ENCODE peak calls at places on chromosomes 11 and 22, in six cellular contexts. A is upper lobe of left lung, Z is A549, D is HepG2, M is K562, T is GM12878. L is an unnamed sample. For H3K4me1, the result is how much of the 10 kb centered on the place peaks cover.

GRCh38 chr11:35295751-35296150 is 123.6 kb downstream of the SLC1A2 start:
- ATAC-seq in A (no peak), T (no peak), M (no peak), D (no peak), Z (no peak), L (no peak)

GRCh38 chr11:57155838-57156583 is 25.7 kb upstream of the LRRC55 start:
- ATAC-seq in Z (no peak), M (peak), D (no peak), T (no peak), A (no peak), L (no peak)

GRCh38 chr11:32109596-32109995 is 18.7 kb downstream of the RCN1 start:
- ATAC-seq in Z (no peak), D (no peak), T (no peak), M (no peak), A (no peak), L (no peak)

GRCh38 chr22:21657020-21657360 is 8.8 kb upstream of the PPIL2 start:
- ATAC-seq in A (no peak), M (peak), Z (no peak), T (no peak), D (no peak), L (no peak)

GRCh38 chr22:40721266-40721665 is 42.0 kb downstream of the MCHR1 start:
- ATAC-seq in T (no peak), A (no peak), Z (peak), M (no peak), D (peak), L (no peak)

GRCh38 chr22:31343235-31344191 is 2.6 kb downstream of the PATZ1 start:
- ATAC-seq in A (peak), M (peak), T (peak), Z (no peak), D (no peak), L (no peak)

GRCh38 chr11:122139595-122139866 is 23.5 kb upstream of the BLID start:
- ATAC-seq in M (no peak), Z (no peak), D (no peak), T (no peak), A (no peak), L (no peak)

GRCh38 chr11:94647926-94648325 is 80.8 kb downstream of the PIWIL4 start:
- ATAC-seq in T (no peak), Z (no peak), M (no peak), D (no peak), A (no peak), L (no peak)

GRCh38 chr11:3341298-3341697 is 37.6 kb downstream of the ZNF195 start:
- ATAC-seq in M (peak), D (peak), T (peak), Z (no peak), A (no peak), L (no peak)

GRCh38 chr11:12771875-12772274 is 97.7 kb downstream of the TEAD1 start:
- ATAC-seq in M (no peak), Z (no peak), A (no peak), T (no peak), D (no peak), L (no peak)

GRCh38 chr11:2699531-2700414 is at the start of gene KCNQ1OT1:
- ATAC-seq in M (peak), A (peak), D (peak), T (peak), Z (peak), L (peak)

GRCh38 chr11:88689548-88690240 is 352.2 kb upstream of the CTSC start:
- ATAC-seq in M (no peak), Z (no peak), T (no peak), D (no peak), A (no peak), L (no peak)

GRCh38 chr11:997907-998306 is 38.6 kb downstream of the MUC6 start:
- ATAC-seq in M (no peak), D (no peak), Z (no peak), T (no peak), A (no peak), L (no peak)

GRCh38 chr22:48702573-48703264 is 1125.0 kb downstream of the BRD1 start:
- ATAC-seq in A (peak), D (peak), T (no peak), M (no peak), Z (no peak), L (peak)

GRCh38 chr11:6413791-6414231 is 5.1 kb downstream of the APBB1 start:
- ATAC-seq in T (no peak), M (peak), A (no peak), D (no peak), Z (no peak), L (no peak)

GRCh38 chr11:92225206-92225562 is 566 bp downstream of the FAT3 start:
- ATAC-seq in Z (no peak), A (no peak), M (no peak), D (peak), T (no peak), L (peak)

GRCh38 chr22:48803171-48803992 is 1024.3 kb downstream of the BRD1 start:
- ATAC-seq in M (no peak), Z (no peak), A (no peak), D (no peak), T (no peak), L (no peak)

GRCh38 chr22:31929126-31929928 is 15.0 kb upstream of the YWHAH start:
- ATAC-seq in D (no peak), T (no peak), M (no peak), Z (no peak), A (no peak), L (no peak)

GRCh38 chr11:68469122-68469521 is 8.6 kb downstream of the PPP6R3 start:
- ATAC-seq in M (peak), Z (no peak), D (peak), T (no peak), A (no peak), L (peak)

GRCh38 chr11:99371257-99371656 is 350.5 kb downstream of the CNTN5 start:
- ATAC-seq in M (no peak), A (no peak), D (no peak), Z (no peak), T (no peak), L (no peak)

GRCh38 chr11:96162816-96163499 is 180.0 kb downstream of the MAML2 start:
- ATAC-seq in D (no peak), A (peak), T (no peak), Z (no peak), M (no peak), L (peak)

GRCh38 chr11:112776834-112777793 is 184.1 kb upstream of the NCAM1 start:
- ATAC-seq in D (no peak), A (no peak), Z (no peak), T (no peak), M (no peak), L (no peak)

GRCh38 chr11:65016705-65017104 is 2.7 kb downstream of the ARL2 start:
- ATAC-seq in D (peak), T (no peak), A (no peak), Z (no peak), M (no peak), L (no peak)

GRCh38 chr11:65013130-65013691 is 749 bp upstream of the ARL2 start:
- ATAC-seq in T (no peak), A (peak), M (peak), D (no peak), Z (peak), L (no peak)

GRCh38 chr11:65017927-65018326 is 4.0 kb downstream of the ARL2 start:
- ATAC-seq in T (no peak), Z (no peak), M (no peak), A (no peak), D (no peak), L (no peak)

GRCh38 chr11:65014146-65014960 is at the start of gene ARL2:
- ATAC-seq in A (peak), M (peak), T (peak), Z (peak), D (peak), L (peak)

GRCh38 chr11:65013692-65014145 is 241 bp upstream of the ARL2 start:
- ATAC-seq in A (peak), M (peak), D (peak), Z (peak), T (peak), L (peak)
- TF ChIP-seq EP300 in A (no peak), M (no peak), D (no peak), Z (no peak), T (no peak), L (no peak)

DNA sequence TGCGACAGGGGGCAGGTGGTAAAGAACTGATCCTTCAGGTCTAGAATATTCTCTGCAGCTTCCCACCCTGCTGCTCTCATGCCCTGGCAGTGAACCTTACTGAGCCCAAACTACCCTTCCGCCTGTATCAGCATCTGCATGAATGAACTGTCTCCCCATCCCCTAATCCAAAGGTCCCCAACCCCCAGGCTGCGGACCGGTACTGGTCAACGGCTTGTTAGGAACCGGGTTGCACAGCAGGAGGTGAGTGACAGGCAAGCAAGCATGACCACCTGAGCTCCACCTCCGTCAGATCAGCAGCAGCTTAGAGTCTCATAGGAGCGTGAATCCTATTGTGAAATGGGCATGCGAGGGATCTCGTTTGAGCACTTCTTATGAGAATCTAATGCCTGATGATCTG is 58.2 kb upstream of the LMO1 start:
- ATAC-seq in M (no peak), D (no peak), A (no peak), Z (no peak), T (no peak), L (no peak)
- H3K4me1 ChIP-seq in M (under half), D (under half), A (under half), Z (under half), T (under half), L (under half)

GRCh38 chr11:118928108-118928869 is 2.6 kb upstream of the BCL9L start:
- ATAC-seq in Z (peak), A (peak), T (peak), M (peak), D (peak), L (peak)
- TF ChIP-seq POLR2A in Z (no peak), A (no peak), T (peak), M (no peak), D (no peak), L (no peak)

GRCh38 chr11:114164546-114164945 is 105.0 kb downstream of the ZBTB16 start:
- ATAC-seq in A (no peak), M (no peak), Z (no peak), D (no peak), T (no peak), L (no peak)

GRCh38 chr11:114163830-114164401 is 104.4 kb downstream of the ZBTB16 start:
- ATAC-seq in M (no peak), T (no peak), D (no peak), Z (no peak), A (peak), L (peak)

GRCh38 chr11:114163231-114163631 is 103.7 kb downstream of the ZBTB16 start:
- ATAC-seq in A (no peak), T (no peak), M (no peak), D (no peak), Z (no peak), L (no peak)

GRCh38 chr11:114161486-114162250 is 102.2 kb downstream of the ZBTB16 start:
- ATAC-seq in D (no peak), A (no peak), M (no peak), Z (no peak), T (no peak), L (no peak)

DNA sequence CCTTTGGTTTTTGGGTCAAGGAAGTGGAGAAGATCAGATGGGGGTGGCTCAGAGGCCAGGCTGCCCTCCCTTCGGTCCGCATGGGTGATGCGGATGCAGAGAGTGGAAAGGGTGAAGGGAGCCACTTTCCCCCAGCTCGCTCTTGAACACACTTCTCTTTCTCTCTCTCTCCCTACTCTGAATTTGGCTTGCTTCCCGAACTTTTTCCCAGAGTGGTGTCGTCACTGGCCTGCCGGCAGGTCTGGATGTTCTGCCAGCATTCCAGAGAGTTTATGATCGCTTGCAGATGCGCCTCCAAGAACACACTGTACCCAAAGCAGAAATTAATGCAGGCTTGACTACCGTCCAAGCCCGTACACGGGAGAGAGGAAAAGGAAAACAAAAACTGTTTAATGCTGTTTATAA is 103.2 kb downstream of the ZBTB16 start:
- ATAC-seq in M (no peak), A (peak), D (no peak), T (no peak), Z (peak), L (peak)
- TF ChIP-seq EP300 in M (no peak), A (peak), D (no peak), T (no peak), Z (no peak), L (peak)

DNA sequence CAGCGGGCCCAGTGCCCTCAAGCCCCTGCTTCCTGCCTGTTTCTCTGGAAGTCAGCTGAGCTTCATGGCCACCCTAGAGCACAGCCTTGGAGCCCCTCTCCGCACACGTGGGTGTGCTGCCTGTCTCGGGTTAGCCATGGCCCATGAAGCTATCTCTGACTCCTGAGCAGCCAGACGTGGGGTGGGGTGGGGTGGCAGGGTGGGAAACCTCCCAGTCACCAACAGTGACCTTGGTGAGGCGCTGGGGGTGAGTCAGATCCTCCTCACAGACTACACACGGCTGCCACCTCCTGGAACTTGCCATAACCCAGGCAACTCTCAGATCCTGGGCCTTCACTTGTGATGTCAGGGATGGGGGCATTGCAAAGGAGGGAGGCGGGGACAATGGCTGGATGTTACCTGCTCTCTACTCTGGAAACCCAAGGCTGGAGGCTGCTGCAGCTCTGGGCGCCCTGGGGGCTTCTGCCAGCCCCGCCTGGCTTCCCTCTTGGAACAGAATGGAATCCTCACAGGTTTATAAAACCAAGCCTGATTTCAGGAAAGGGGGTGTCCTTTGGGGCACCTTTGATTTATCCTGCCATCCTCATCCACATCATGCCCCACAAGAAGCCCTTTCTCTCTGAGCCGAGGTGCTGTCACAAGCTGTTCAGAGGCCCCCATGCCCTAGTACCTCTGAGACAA is 88.4 kb downstream of the SNX19 start:
- ATAC-seq in A (peak), T (peak), M (peak), D (peak), Z (peak), L (peak)
- H3K4me1 ChIP-seq in A (under half), T (under half), M (under half), D (under half), Z (under half), L (under half)

DNA sequence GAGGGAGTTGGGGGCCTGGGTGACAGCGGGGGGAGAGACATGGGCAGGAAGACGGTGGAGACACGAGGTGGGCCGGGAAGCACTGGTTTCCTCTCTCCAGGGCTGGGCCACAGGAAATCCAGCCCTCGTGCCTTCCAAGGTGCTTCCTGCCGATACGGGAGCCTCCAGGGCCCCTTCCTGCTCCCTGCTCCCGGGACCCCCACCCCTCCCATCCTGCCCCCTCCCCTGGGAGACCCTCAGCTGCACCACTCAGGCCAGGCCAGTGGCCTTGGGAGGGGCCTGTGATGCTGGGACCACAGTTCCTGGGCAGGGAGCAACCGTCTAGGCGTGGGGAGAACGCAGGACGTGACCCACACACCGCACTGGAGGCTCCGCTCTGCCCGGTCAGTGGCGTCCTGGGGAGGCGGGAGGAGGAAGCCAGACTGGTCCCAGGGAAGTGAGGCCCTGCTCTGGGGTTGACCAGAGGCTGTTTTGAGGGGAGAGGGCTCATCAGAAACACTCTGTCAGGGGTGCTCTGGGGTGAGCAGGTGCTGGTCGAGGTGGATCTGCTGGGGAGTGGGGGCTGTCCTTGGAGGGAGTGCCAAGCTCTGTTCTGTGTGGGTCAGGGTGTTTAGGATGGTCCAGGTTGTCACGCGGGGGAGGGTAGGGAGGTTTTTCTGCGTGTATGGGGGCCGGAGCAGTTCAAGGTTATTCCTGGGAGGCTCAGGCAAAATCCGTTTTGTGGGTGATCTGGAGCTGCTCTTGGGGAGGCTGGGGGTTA is at the start of gene SHANK3:
- ATAC-seq in D (peak), A (peak), M (peak), Z (peak), T (no peak), L (peak)
- TF ChIP-seq POLR2A in D (no peak), A (no peak), M (no peak), Z (no peak), T (no peak), L (peak)

L was measured in gastroesophageal sphincter.